ENCODE peak calls at places on chromosome 14, in nine cellular contexts. Q is hepatocyte; K is right cardiac atrium; T is iPS DF 6.9; U is fibroblast of mammary gland; A is substantia nigra; O is stimulated activated CD8-positive, alpha-beta memory T cell treated with anti-CD3 and anti-CD28 coated beads, Interleukin-2, amount 100 ng/mL, for 1 hour; R is activated CD8-positive, alpha-beta memory T cell treated with anti-CD3 and anti-CD28 coated beads for 1 hour; L is M059J. V is an unnamed sample.

GRCh38 chr14:76564471-76565119 is 188.7 kb downstream of the ESRRB start:
- DNase-seq in A (no peak), Q (no peak), O (no peak), R (no peak), U (peak; percentile 8), T (peak; percentile 27), L (peak; percentile 15), K (no peak), V (no peak)

GRCh38 chr14:44317433-44317746 is 189.7 kb downstream of the FSCB start:
- DNase-seq in O (no peak), L (no peak), A (no peak), R (no peak), U (no peak), Q (peak; percentile 5), K (no peak), T (no peak), V (no peak)

GRCh38 chr14:100446572-100446971 is 123.4 kb downstream of the SLC25A47 start:
- DNase-seq in U (peak; percentile 51), Q (no peak), R (no peak), T (peak; percentile 63), K (no peak), O (no peak), A (no peak), L (no peak), V (peak; percentile 29)

GRCh38 chr14:66104486-66104885 is 381.7 kb upstream of the CCDC196 start:
- DNase-seq in A (no peak), U (no peak), K (no peak), T (no peak), O (no peak), Q (no peak), R (no peak), L (no peak), V (peak; percentile 27)

GRCh38 chr14:57754558-57754957 is 111.3 kb downstream of the SLC35F4 start:
- DNase-seq in T (no peak), K (no peak), R (no peak), O (no peak), Q (no peak), U (no peak), L (no peak), A (no peak), V (no peak)

GRCh38 chr14:20555845-20556244 is 5.0 kb downstream of the RNASE9 start:
- DNase-seq in T (no peak), U (no peak), A (no peak), K (no peak), Q (no peak), O (no peak), R (no peak), L (no peak), V (no peak)

GRCh38 chr14:101857226-101857625 is 95.7 kb downstream of the PPP2R5C start:
- DNase-seq in L (no peak), O (no peak), K (no peak), T (peak; percentile 13), Q (no peak), R (no peak), U (no peak), A (no peak), V (no peak)

GRCh38 chr14:104694991-104695659 is 5.7 kb downstream of the INF2 start:
- DNase-seq in Q (no peak), O (no peak), U (no peak), R (no peak), T (no peak), L (peak; percentile 48), K (no peak), A (no peak), V (peak; percentile 58)

GRCh38 chr14:52473557-52473956 is 78.7 kb downstream of the TXNDC16 start:
- DNase-seq in A (no peak), O (no peak), T (no peak), Q (peak; percentile 27), L (peak; percentile 55), K (no peak), U (peak; percentile 73), R (no peak), V (peak; percentile 29)

GRCh38 chr14:95328876-95329503 is 9.3 kb upstream of the CLMN start:
- DNase-seq in L (no peak), R (no peak), K (no peak), A (no peak), O (no peak), Q (no peak), T (no peak), U (peak; percentile 71), V (no peak)

GRCh38 chr14:22598896-22599244 is 770 bp downstream of the ABHD4 start:
- DNase-seq in T (no peak), A (no peak), U (peak; percentile 65), L (peak; percentile 78), Q (peak; percentile 83), K (no peak), R (no peak), O (no peak), V (peak; percentile 12)

GRCh38 chr14:101480747-101481530 is 80.4 kb upstream of the DIO3 start:
- DNase-seq in T (no peak), O (no peak), L (peak; percentile 92), A (no peak), Q (peak; percentile 68), K (no peak), R (no peak), U (peak; percentile 56), V (no peak)

GRCh38 chr14:80275208-80275850 is 64.0 kb upstream of the DIO2 start:
- DNase-seq in O (no peak), R (no peak), T (no peak), L (peak; percentile 63), Q (no peak), U (peak; percentile 30), K (no peak), A (no peak), V (no peak)

GRCh38 chr14:102084931-102085330 is 1.9 kb downstream of the HSP90AA1 start:
- DNase-seq in K (no peak), L (no peak), U (no peak), T (no peak), A (no peak), O (no peak), R (no peak), Q (no peak), V (no peak)

GRCh38 chr14:65150891-65151290 is 48.6 kb upstream of the MAX start:
- DNase-seq in U (no peak), R (no peak), Q (no peak), O (no peak), K (no peak), T (no peak), A (no peak), L (no peak), V (no peak)

GRCh38 chr14:69354383-69355154 is 43.5 kb downstream of the ERH start:
- DNase-seq in A (no peak), K (no peak), U (no peak), L (no peak), R (peak; percentile 8), O (no peak), Q (no peak), T (no peak), V (no peak)

GRCh38 chr14:70257526-70257925 is 68.8 kb upstream of the SLC8A3 start:
- DNase-seq in A (no peak), U (peak; percentile 1), Q (no peak), O (no peak), R (no peak), L (peak; percentile 3), T (no peak), K (no peak), V (no peak)

GRCh38 chr14:68781161-68782021 is 11.5 kb downstream of the ZFP36L1 start:
- DNase-seq in T (no peak), Q (peak; percentile 48), L (no peak), O (no peak), A (no peak), U (no peak), R (no peak), K (no peak), V (no peak)